ENCODE peak calls at places on chromosomes 11 and 22, in eight cellular contexts. H is esophagus muscularis mucosa; P is suprapubic skin; C is effector memory CD4-positive, alpha-beta T cell; N is heart right ventricle; Y is stomach; V is uterus; G is lung. S is an unnamed sample. For H3K4me1, the result is how much of the 10 kb centered on the place peaks cover.

GRCh38 chr11:71433648-71434450 is 14.3 kb downstream of the DHCR7 start:
- DNase-seq in H (no peak), P (peak), C (no peak), N (peak), Y (peak), V (no peak), G (peak), S (no peak)

GRCh38 chr22:37559901-37560681 is at the start of gene CDC42EP1:
- DNase-seq in H (no peak), P (peak), C (no peak), N (peak), Y (peak), V (no peak), G (no peak), S (peak)

GRCh38 chr11:70050243-70050642 is 27.9 kb upstream of the ANO1 start:
- DNase-seq in H (peak), P (no peak), C (no peak), N (no peak), Y (no peak), V (no peak), G (no peak), S (no peak)

GRCh38 chr11:45543808-45544422 is 121.5 kb downstream of the CHST1 start:
- DNase-seq in H (no peak), P (no peak), C (no peak), N (no peak), Y (no peak), V (no peak), G (no peak), S (no peak)

GRCh38 chr11:35046606-35047005 is 92.4 kb upstream of the CD44 start:
- DNase-seq in H (no peak), P (no peak), C (no peak), N (no peak), Y (no peak), V (no peak), G (no peak), S (no peak)

GRCh38 chr11:64750361-64751054 is 6.6 kb upstream of the RASGRP2 start:
- DNase-seq in H (no peak), P (no peak), C (no peak), N (no peak), Y (no peak), V (no peak), G (no peak), S (peak)

GRCh38 chr11:70378506-70379134 is 19.7 kb upstream of the CTTN start:
- DNase-seq in H (no peak), P (no peak), C (no peak), N (no peak), Y (no peak), V (no peak), G (no peak), S (peak)

GRCh38 chr22:30860176-30861105 is 108.1 kb downstream of the MORC2 start:
- DNase-seq in H (peak), P (peak), C (no peak), N (no peak), Y (peak), V (no peak), G (no peak), S (peak)

GRCh38 chr11:83069441-83070043 is 2.2 kb downstream of the RAB30 start:
- DNase-seq in H (no peak), P (no peak), C (no peak), N (no peak), Y (no peak), V (no peak), G (no peak), S (no peak)
- H3K4me3 ChIP-seq in H (peak), P (peak), C (no peak), N (peak), Y (peak), V (peak), G (no peak), S (peak)

DNA sequence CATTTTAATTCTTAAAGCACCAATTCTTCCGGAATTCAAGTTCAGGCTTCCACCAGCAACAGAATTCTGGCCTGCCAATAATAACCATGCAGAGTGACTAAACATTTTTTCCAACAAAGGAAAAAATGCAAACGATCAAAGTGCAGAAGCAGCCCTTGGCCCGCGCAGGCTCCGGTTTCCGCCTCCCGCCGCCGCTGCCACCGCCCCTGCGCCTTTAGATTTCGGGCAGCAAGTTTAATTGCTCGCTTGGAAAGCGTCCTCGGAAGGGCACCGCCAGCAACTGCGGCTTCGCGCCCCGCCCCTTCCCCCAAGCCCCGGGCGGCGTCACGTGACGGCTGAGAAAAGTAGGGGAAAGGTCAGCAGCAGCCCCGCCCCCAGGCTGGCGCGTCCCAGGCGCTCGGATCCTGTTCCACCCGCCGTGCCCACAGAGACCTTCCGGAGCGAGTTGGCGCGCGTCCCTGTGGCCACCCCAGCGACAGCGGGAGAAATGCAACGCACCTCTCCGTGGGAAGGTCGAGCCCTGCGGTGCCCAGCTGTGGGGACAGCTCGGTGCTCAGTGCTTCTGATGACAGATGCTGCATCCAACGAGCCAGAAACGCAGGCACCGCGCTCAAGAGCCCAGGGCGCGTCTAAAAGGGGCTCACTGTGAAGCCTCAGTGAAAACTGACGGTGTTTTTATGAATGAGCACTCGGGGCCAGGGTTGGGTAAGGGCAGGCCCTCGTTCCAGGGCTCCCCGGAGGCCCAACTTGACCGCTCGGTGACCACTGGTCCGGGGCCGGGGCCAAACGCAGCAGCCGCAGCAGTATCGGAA is 2.5 kb downstream of the CPT1A start:
- DNase-seq in H (peak), P (peak), C (peak), N (peak), Y (peak), V (peak), G (peak), S (peak)
- H3K4me1 ChIP-seq in H (half or more), P (half or more), C (half or more), N (half or more), Y (half or more), V (under half), G (under half), S (half or more)

GRCh38 chr11:74112877-74113276 is 57.9 kb downstream of the C2CD3 start:
- DNase-seq in H (no peak), P (no peak), C (no peak), N (no peak), Y (no peak), V (no peak), G (no peak), S (no peak)

GRCh38 chr11:74121804-74122203 is 49.0 kb downstream of the C2CD3 start:
- DNase-seq in H (no peak), P (no peak), C (no peak), N (no peak), Y (no peak), V (no peak), G (no peak), S (no peak)

GRCh38 chr11:74116719-74117118 is 54.1 kb downstream of the C2CD3 start:
- DNase-seq in H (no peak), P (no peak), C (no peak), N (no peak), Y (no peak), V (no peak), G (no peak), S (no peak)
- H3K4me3 ChIP-seq in H (no peak), P (no peak), C (no peak), N (no peak), Y (no peak), V (no peak), G (no peak), S (no peak)

GRCh38 chr11:2931416-2931746 is 2.2 kb upstream of the PHLDA2 start:
- DNase-seq in H (no peak), P (no peak), C (no peak), N (no peak), Y (no peak), V (no peak), G (no peak), S (no peak)
- H3K4me1 ChIP-seq in H (under half), P (half or more), C (under half), N (under half), Y (half or more), V (under half), G (under half), S (half or more)

DNA sequence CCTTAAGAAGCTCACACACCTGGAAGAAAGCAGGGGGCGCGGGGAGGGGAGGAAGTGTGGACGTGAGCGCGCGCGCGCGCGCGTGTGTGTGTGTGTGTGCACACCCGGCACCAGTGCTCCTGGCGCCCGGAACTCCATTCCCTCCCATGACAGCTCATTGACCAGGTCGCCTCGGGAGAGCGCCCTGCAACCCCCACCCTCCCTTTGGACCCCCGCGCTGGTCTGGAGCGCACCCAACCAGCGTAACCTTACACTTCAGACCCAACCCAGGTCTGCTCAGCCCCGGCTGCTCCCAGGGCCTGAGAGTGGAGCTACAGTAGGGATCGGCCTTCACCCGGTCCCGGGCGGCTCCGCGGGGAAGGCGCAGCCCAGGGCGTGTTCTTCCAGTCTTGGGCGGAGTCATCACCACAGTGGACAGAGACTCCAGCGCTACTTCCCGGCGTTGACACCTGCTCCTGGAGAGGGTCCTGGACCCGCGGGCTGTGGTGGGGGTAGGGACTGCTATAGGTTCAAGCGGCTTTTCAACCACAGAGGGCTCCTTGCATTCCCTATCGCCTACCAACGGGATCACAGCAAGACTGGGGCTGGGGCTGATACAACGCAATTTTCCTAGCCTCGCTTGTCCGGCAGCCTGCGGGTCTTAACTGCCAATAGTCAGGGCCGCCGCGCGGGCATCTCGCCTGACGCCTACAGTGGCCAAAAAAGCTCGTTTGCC is 1.4 kb downstream of the GALNT18 start:
- DNase-seq in H (peak), P (peak), C (no peak), N (peak), Y (peak), V (peak), G (peak), S (peak)
- H3K4me3 ChIP-seq in H (peak), P (peak), C (no peak), N (peak), Y (peak), V (peak), G (peak), S (peak)

GRCh38 chr22:22023581-22024137 is 41.1 kb upstream of the TOP3B start:
- DNase-seq in H (no peak), P (no peak), C (no peak), N (no peak), Y (no peak), V (no peak), G (no peak), S (no peak)

GRCh38 chr22:22022255-22022840 is 39.8 kb upstream of the TOP3B start:
- DNase-seq in H (no peak), P (no peak), C (no peak), N (no peak), Y (no peak), V (no peak), G (no peak), S (no peak)

GRCh38 chr22:22024440-22024839 is 41.9 kb upstream of the TOP3B start:
- DNase-seq in H (no peak), P (no peak), C (no peak), N (no peak), Y (no peak), V (no peak), G (no peak), S (no peak)

GRCh38 chr22:22021160-22021750 is 38.7 kb upstream of the TOP3B start:
- DNase-seq in H (no peak), P (no peak), C (no peak), N (no peak), Y (no peak), V (no peak), G (no peak), S (no peak)

DNA sequence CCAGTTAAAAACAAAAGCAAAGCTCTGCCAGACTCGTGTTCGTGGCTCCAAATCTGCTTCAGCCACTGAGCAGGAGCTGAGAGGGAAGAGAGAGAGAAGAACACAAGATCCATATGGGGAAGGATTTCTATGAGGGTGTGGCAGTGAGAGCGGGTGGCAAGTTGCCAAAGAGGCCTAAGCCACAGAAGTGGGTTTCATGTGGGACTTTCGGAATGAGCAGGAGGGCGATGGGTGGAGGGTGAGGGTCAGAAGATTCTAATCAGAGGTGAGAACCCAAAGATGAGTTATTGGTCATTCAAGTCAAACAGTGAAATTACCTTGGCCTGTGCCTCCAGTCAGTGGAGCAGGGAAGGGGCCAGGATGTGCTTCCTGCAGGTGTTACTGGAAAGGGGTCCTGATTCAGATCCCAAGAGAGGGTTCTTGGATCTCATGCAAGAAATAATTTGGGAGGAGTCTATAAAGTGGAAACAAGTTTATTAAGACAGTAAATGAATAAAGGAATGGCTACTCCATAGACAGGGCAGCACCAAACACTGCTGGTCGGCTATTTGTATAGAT is 40.5 kb upstream of the TOP3B start:
- DNase-seq in H (no peak), P (no peak), C (no peak), N (no peak), Y (no peak), V (no peak), G (no peak), S (no peak)
- H3K4me1 ChIP-seq in H (under half), P (under half), C (under half), N (under half), Y (under half), V (under half), G (under half), S (under half)

GRCh38 chr22:38748487-38749136 is 7.2 kb downstream of the SUN2 start:
- DNase-seq in H (no peak), P (no peak), C (no peak), N (no peak), Y (no peak), V (no peak), G (no peak), S (no peak)

GRCh38 chr22:38750104-38750503 is 5.7 kb downstream of the SUN2 start:
- DNase-seq in H (no peak), P (no peak), C (no peak), N (no peak), Y (no peak), V (no peak), G (no peak), S (no peak)

GRCh38 chr22:38750638-38751037 is 5.2 kb downstream of the SUN2 start:
- DNase-seq in H (no peak), P (no peak), C (no peak), N (no peak), Y (no peak), V (no peak), G (no peak), S (no peak)

GRCh38 chr22:38751422-38752346 is 4.1 kb downstream of the SUN2 start:
- DNase-seq in H (no peak), P (no peak), C (peak), N (peak), Y (peak), V (no peak), G (peak), S (peak)

GRCh38 chr22:38751066-38751421 is 4.8 kb downstream of the SUN2 start:
- DNase-seq in H (no peak), P (no peak), C (no peak), N (no peak), Y (no peak), V (no peak), G (no peak), S (no peak)
- H3K4me3 ChIP-seq in H (no peak), P (no peak), C (peak), N (no peak), Y (peak), V (no peak), G (no peak), S (no peak)

GRCh38 chr11:73322111-73322985 is 14.3 kb downstream of the ARHGEF17 start:
- DNase-seq in H (no peak), P (no peak), C (no peak), N (no peak), Y (no peak), V (peak), G (no peak), S (no peak)
- H3K4me1 ChIP-seq in H (half or more), P (half or more), C (under half), N (half or more), Y (half or more), V (half or more), G (half or more), S (half or more)

DNA sequence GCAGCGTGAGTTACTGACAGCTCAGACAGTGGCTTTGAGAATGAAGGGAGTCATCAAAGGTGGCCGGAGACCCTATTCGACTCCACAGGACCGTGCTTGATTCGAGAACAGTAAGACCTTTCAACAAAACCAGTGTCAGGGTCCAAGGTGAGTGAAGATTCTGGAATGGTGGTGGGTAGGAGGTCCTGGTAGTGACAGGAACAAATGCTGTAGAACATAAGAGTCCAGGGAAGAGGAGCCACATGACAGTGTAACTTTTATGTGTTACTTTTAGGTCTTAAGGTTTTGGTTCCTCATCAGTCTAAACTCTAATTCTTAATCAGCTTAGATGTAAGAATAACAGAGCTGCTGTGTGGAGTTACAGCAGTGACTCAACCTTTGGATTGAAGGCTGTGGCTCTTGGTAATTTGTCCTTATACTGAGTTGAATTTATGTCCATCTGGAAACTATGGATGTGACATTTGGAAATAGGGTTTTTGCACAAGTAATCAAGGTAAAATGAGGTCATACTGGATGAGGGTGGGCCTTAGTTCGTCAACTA is 1.8 kb downstream of the TBC1D22A start:
- DNase-seq in H (no peak), P (peak), C (no peak), N (no peak), Y (no peak), V (no peak), G (no peak), S (no peak)
- H3K4me3 ChIP-seq in H (no peak), P (no peak), C (no peak), N (no peak), Y (peak), V (no peak), G (no peak), S (no peak)